ENCODE peak calls at places on chromosomes 2 and 18, in nine cellular contexts. N, U, Z, R, I, S, L, J and K are unnamed samples.

GRCh38 chr2:119864318-119864717 is 104.6 kb downstream of the PTPN4 start:
- DNase-seq in N (no peak), U (no peak), Z (no peak), R (peak; percentile 41), I (no peak), S (no peak), L (no peak), J (peak; percentile 12), K (no peak)

GRCh38 chr2:100964706-100965269 is 37.3 kb upstream of the RPL31 start:
- DNase-seq in N (no peak), U (no peak), Z (no peak), R (no peak), I (no peak), S (peak; percentile 72), L (no peak), J (no peak), K (peak; percentile 40)

GRCh38 chr18:72652990-72653593 is 109.0 kb upstream of the CBLN2 start:
- DNase-seq in N (no peak), U (no peak), Z (peak; percentile 55), R (peak; percentile 75), I (no peak), S (no peak), L (no peak), J (no peak), K (no peak)

GRCh38 chr18:50819027-50819726 is 639 bp downstream of the MRO start:
- DNase-seq in N (no peak), U (peak; percentile 9), Z (no peak), R (no peak), I (no peak), S (no peak), L (no peak), J (no peak), K (peak; percentile 67)

GRCh38 chr2:26691881-26692813 is at the start of gene KCNK3:
- DNase-seq in N (no peak), U (peak; percentile 30), Z (peak; percentile 79), R (peak; percentile 69), I (no peak), S (peak; percentile 92), L (peak; percentile 90), J (no peak), K (peak; percentile 89)

GRCh38 chr2:231604101-231604684 is 11.5 kb downstream of the TEX44 start:
- DNase-seq in N (no peak), U (peak; percentile 63), Z (peak; percentile 79), R (no peak), I (peak; percentile 82), S (peak; percentile 85), L (peak; percentile 82), J (peak; percentile 44), K (peak; percentile 89)

GRCh38 chr2:149160701-149161217 is 122.3 kb downstream of the LYPD6B start:
- DNase-seq in N (no peak), U (no peak), Z (peak; percentile 58), R (no peak), I (no peak), S (no peak), L (no peak), J (no peak), K (no peak)

GRCh38 chr2:88003074-88003755 is 13.1 kb downstream of the RNU2-63P start:
- DNase-seq in N (no peak), U (no peak), Z (no peak), R (no peak), I (no peak), S (no peak), L (no peak), J (no peak), K (no peak)

GRCh38 chr2:72778410-72778809 is 47.4 kb downstream of the EXOC6B start:
- DNase-seq in N (no peak), U (no peak), Z (no peak), R (no peak), I (no peak), S (no peak), L (no peak), J (peak; percentile 85), K (no peak)

GRCh38 chr2:28678944-28679343 is 72.7 kb upstream of the PPP1CB start:
- DNase-seq in N (no peak), U (no peak), Z (peak; percentile 50), R (no peak), I (no peak), S (no peak), L (no peak), J (no peak), K (no peak)

GRCh38 chr2:149561309-149561926 is 26.2 kb downstream of the MMADHC start:
- DNase-seq in N (no peak), U (no peak), Z (peak; percentile 32), R (peak; percentile 57), I (no peak), S (no peak), L (no peak), J (peak; percentile 12), K (no peak)

GRCh38 chr2:241608881-241609280 is 28.1 kb downstream of the THAP4 start:
- DNase-seq in N (no peak), U (no peak), Z (no peak), R (no peak), I (no peak), S (peak; percentile 62), L (no peak), J (no peak), K (no peak)

GRCh38 chr18:6874316-6874715 is 144.8 kb downstream of the ARHGAP28 start:
- DNase-seq in N (no peak), U (no peak), Z (no peak), R (no peak), I (no peak), S (no peak), L (no peak), J (peak; percentile 8), K (no peak)

GRCh38 chr2:206531996-206532543 is 88.7 kb downstream of the ADAM23 start:
- DNase-seq in N (no peak), U (no peak), Z (no peak), R (no peak), I (no peak), S (no peak), L (no peak), J (no peak), K (no peak)